ENCODE peak calls at places on chromosome 19, in six cellular contexts. One of them, this sample, is unnamed.

GRCh38 chr19:41369769-41370168 is 5.8 kb upstream of the B9D2 start:
- DNase-seq in K562: no peak
- DNase-seq in GM23338: no peak
- DNase-seq in HCT116: no peak
- DNase-seq in Panc1: no peak
- DNase-seq in SK-N-SH: no peak
- DNase-seq in this sample: no peak

GRCh38 chr19:17743874-17744273 is 7.4 kb upstream of the FCHO1 start:
- DNase-seq in K562: peak
- DNase-seq in GM23338: no peak
- DNase-seq in HCT116: no peak
- DNase-seq in Panc1: no peak
- DNase-seq in SK-N-SH: no peak
- DNase-seq in this sample: no peak

GRCh38 chr19:35755550-35756371 is 1.1 kb downstream of the HSPB6 start:
- DNase-seq in K562: no peak
- DNase-seq in GM23338: peak
- DNase-seq in HCT116: no peak
- DNase-seq in Panc1: no peak
- DNase-seq in SK-N-SH: no peak
- DNase-seq in this sample: no peak

GRCh38 chr19:29266603-29267002 is 53.7 kb upstream of the UQCRFS1 start:
- DNase-seq in K562: no peak
- DNase-seq in GM23338: no peak
- DNase-seq in HCT116: no peak
- DNase-seq in Panc1: no peak
- DNase-seq in SK-N-SH: no peak
- DNase-seq in this sample: no peak

GRCh38 chr19:31350693-31351211 is 1.5 kb upstream of the TSHZ3 start:
- DNase-seq in K562: peak
- DNase-seq in GM23338: peak
- DNase-seq in HCT116: no peak
- DNase-seq in Panc1: no peak
- DNase-seq in SK-N-SH: peak
- DNase-seq in this sample: peak

GRCh38 chr19:47776568-47776967 is 1.9 kb upstream of the SELENOW start:
- DNase-seq in K562: no peak
- DNase-seq in GM23338: peak
- DNase-seq in HCT116: no peak
- DNase-seq in Panc1: no peak
- DNase-seq in SK-N-SH: no peak
- DNase-seq in this sample: no peak

GRCh38 chr19:18223860-18224524 is 2.2 kb downstream of the PDE4C start:
- DNase-seq in K562: peak
- DNase-seq in GM23338: peak
- DNase-seq in HCT116: peak
- DNase-seq in Panc1: peak
- DNase-seq in SK-N-SH: peak
- DNase-seq in this sample: no peak

GRCh38 chr19:28793391-28794168 is 419.4 kb downstream of the UQCRFS1 start:
- DNase-seq in K562: no peak
- DNase-seq in GM23338: peak
- DNase-seq in HCT116: no peak
- DNase-seq in Panc1: no peak
- DNase-seq in SK-N-SH: no peak
- DNase-seq in this sample: no peak

GRCh38 chr19:47296036-47296435 is 13.6 kb upstream of the C5AR1 start:
- DNase-seq in K562: peak
- DNase-seq in GM23338: peak
- DNase-seq in HCT116: peak
- DNase-seq in Panc1: peak
- DNase-seq in SK-N-SH: peak
- DNase-seq in this sample: peak

GRCh38 chr19:39126593-39127187 is 1.1 kb downstream of the PAK4 start:
- DNase-seq in K562: no peak
- DNase-seq in GM23338: no peak
- DNase-seq in HCT116: no peak
- DNase-seq in Panc1: no peak
- DNase-seq in SK-N-SH: no peak
- DNase-seq in this sample: no peak

GRCh38 chr19:17311455-17312248 is 2.3 kb downstream of the DDA1 start:
- DNase-seq in K562: no peak
- DNase-seq in GM23338: no peak
- DNase-seq in HCT116: no peak
- DNase-seq in Panc1: no peak
- DNase-seq in SK-N-SH: no peak
- DNase-seq in this sample: no peak

DNA sequence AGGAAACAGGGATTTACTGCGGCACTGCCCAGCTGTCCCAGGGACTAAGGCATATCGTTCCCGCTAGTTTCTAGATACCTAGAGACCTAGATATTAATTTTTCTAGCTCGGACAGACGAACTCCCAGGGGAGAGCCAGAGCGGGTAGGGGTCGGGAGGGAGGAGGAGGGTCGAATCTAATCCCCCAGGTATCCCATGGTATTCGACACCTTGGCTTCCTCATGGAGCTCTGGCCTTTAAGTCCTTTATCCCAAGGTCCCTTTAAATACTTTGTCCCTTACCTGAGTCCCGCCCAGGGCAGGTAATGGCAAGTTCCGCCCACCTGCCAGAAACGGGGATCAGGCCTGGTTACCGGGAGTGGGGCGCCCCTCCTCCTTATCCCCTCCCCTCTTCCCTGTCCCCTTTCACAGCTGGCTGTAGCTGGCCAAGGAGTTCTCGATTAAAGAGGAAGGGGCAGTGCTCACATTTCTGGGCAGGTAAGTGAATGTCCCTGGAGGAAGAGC is at the start of gene PRRG2:
- DNase-seq in K562: no peak
- DNase-seq in GM23338: peak
- DNase-seq in HCT116: peak
- DNase-seq in Panc1: no peak
- DNase-seq in SK-N-SH: no peak
- DNase-seq in this sample: no peak
- TF ChIP-seq REST in K562: no peak
- TF ChIP-seq REST in GM23338: no peak
- TF ChIP-seq REST in HCT116: no peak
- TF ChIP-seq REST in Panc1: no peak
- TF ChIP-seq REST in SK-N-SH: no peak
- TF ChIP-seq REST in this sample: no peak

DNA sequence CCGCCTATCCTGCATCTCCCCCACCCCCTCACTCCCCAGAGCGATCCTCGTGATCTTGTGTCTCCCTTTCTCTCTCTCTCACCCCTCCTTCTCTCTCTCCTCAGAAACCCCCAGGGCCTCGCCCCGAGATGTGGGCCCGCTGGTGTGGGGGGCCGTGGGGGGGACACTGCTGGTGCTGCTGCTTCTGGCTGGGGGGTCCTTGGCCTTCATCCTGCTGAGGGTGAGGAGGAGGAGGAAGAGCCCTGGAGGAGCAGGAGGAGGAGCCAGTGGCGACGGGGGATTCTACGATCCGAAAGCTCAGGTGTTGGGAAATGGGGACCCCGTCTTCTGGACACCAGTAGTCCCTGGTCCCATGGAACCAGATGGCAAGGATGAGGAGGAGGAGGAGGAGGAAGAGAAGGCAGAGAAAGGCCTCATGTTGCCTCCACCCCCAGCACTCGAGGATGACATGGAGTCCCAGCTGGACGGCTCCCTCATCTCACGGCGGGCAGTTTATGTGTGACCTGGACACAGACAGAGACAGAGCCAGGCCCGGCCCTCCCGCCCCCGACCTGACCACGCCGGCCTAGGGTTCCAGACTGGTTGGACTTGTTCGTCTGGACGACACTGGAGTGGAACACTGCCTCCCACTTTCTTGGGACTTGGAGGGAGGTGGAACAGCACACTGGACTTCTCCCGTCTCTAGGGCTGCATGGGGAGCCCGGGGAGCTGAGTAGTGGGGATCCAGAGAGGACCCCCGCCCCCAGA is 12.8 kb upstream of the TOMM40 start:
- DNase-seq in K562: no peak
- DNase-seq in GM23338: no peak
- DNase-seq in HCT116: no peak
- DNase-seq in Panc1: no peak
- DNase-seq in SK-N-SH: no peak
- DNase-seq in this sample: no peak
- TF ChIP-seq POLR2AphosphoS5 in K562: no peak
- TF ChIP-seq POLR2AphosphoS5 in GM23338: no peak
- TF ChIP-seq POLR2AphosphoS5 in HCT116: no peak
- TF ChIP-seq POLR2AphosphoS5 in Panc1: no peak
- TF ChIP-seq POLR2AphosphoS5 in SK-N-SH: no peak
- TF ChIP-seq POLR2AphosphoS5 in this sample: no peak

GRCh38 chr19:37941820-37942515 is 35.0 kb downstream of the SIPA1L3 start:
- DNase-seq in K562: no peak
- DNase-seq in GM23338: no peak
- DNase-seq in HCT116: no peak
- DNase-seq in Panc1: no peak
- DNase-seq in SK-N-SH: no peak
- DNase-seq in this sample: no peak
- TF ChIP-seq REST in K562: no peak
- TF ChIP-seq REST in GM23338: no peak
- TF ChIP-seq REST in HCT116: no peak
- TF ChIP-seq REST in Panc1: no peak
- TF ChIP-seq REST in SK-N-SH: no peak
- TF ChIP-seq REST in this sample: no peak

GRCh38 chr19:51394045-51394836 is 3.9 kb upstream of the C19orf84 start:
- DNase-seq in K562: peak
- DNase-seq in GM23338: peak
- DNase-seq in HCT116: peak
- DNase-seq in Panc1: peak
- DNase-seq in SK-N-SH: peak
- DNase-seq in this sample: peak
- TF ChIP-seq POLR2AphosphoS5 in K562: peak
- TF ChIP-seq POLR2AphosphoS5 in GM23338: peak
- TF ChIP-seq POLR2AphosphoS5 in HCT116: peak
- TF ChIP-seq POLR2AphosphoS5 in Panc1: peak
- TF ChIP-seq POLR2AphosphoS5 in SK-N-SH: peak
- TF ChIP-seq POLR2AphosphoS5 in this sample: peak